ENCODE peak calls at places on chromosome 18, in eight cellular contexts. H, K, D, X, E, Q, O and G are unnamed samples.

GRCh38 chr18:10006261-10006903 is 92.6 kb downstream of the VAPA start:
- DNase-seq in H (peak; percentile 21), K (no peak), D (no peak), X (no peak), E (peak; percentile 29), Q (no peak), O (peak; percentile 56), G (peak; percentile 45)

GRCh38 chr18:3872651-3873050 is 422.7 kb downstream of the TGIF1 start:
- DNase-seq in H (no peak), K (no peak), D (no peak), X (no peak), E (no peak), Q (no peak), O (no peak), G (no peak)

GRCh38 chr18:47410139-47410538 is 158.7 kb upstream of the SKOR2 start:
- DNase-seq in H (no peak), K (no peak), D (no peak), X (no peak), E (no peak), Q (no peak), O (no peak), G (no peak)

GRCh38 chr18:10476430-10476829 is 22.0 kb downstream of the APCDD1 start:
- DNase-seq in H (no peak), K (no peak), D (no peak), X (no peak), E (no peak), Q (no peak), O (no peak), G (no peak)

GRCh38 chr18:21261352-21261751 is 19.3 kb downstream of the GREB1L start:
- DNase-seq in H (no peak), K (no peak), D (no peak), X (no peak), E (no peak), Q (no peak), O (no peak), G (no peak)

GRCh38 chr18:31500161-31500688 is 2.2 kb downstream of the DSG2 start:
- DNase-seq in H (no peak), K (no peak), D (no peak), X (no peak), E (no peak), Q (no peak), O (no peak), G (no peak)

GRCh38 chr18:48934708-48935432 is 15.9 kb downstream of the SMAD7 start:
- DNase-seq in H (peak; percentile 78), K (peak; percentile 47), D (no peak), X (no peak), E (peak; percentile 49), Q (no peak), O (no peak), G (no peak)

GRCh38 chr18:8890957-8891464 is 185.7 kb downstream of the MTCL1 start:
- DNase-seq in H (no peak), K (no peak), D (peak; percentile 68), X (no peak), E (peak; percentile 83), Q (peak; percentile 77), O (no peak), G (no peak)

GRCh38 chr18:24928479-24928878 is 423.5 kb downstream of the ZNF521 start:
- DNase-seq in H (no peak), K (no peak), D (no peak), X (no peak), E (no peak), Q (no peak), O (no peak), G (no peak)

GRCh38 chr18:48951448-48952286 is 902 bp upstream of the SMAD7 start:
- DNase-seq in H (peak; percentile 90), K (peak; percentile 86), D (no peak), X (peak; percentile 68), E (peak; percentile 91), Q (no peak), O (peak; percentile 89), G (peak; percentile 81)

GRCh38 chr18:38413202-38413601 is 847.6 kb upstream of the CELF4 start:
- DNase-seq in H (no peak), K (no peak), D (no peak), X (no peak), E (no peak), Q (no peak), O (no peak), G (no peak)

GRCh38 chr18:57029761-57030160 is 117.1 kb upstream of the BOD1L2 start:
- DNase-seq in H (no peak), K (no peak), D (no peak), X (no peak), E (no peak), Q (no peak), O (no peak), G (no peak)

GRCh38 chr18:25535495-25535894 is 183.5 kb upstream of the ZNF521 start:
- DNase-seq in H (no peak), K (no peak), D (no peak), X (no peak), E (no peak), Q (no peak), O (no peak), G (no peak)

GRCh38 chr18:62950246-62950645 is 234.9 kb downstream of the PHLPP1 start:
- DNase-seq in H (no peak), K (no peak), D (no peak), X (no peak), E (no peak), Q (no peak), O (no peak), G (no peak)

GRCh38 chr18:39523281-39523680 is 1957.7 kb upstream of the CELF4 start:
- DNase-seq in H (peak; percentile 22), K (no peak), D (peak; percentile 0), X (no peak), E (peak; percentile 57), Q (peak; percentile 40), O (no peak), G (no peak)

GRCh38 chr18:31274915-31275314 is 43.0 kb upstream of the DSG1 start:
- DNase-seq in H (no peak), K (peak; percentile 18), D (peak; percentile 4), X (peak; percentile 62), E (peak; percentile 30), Q (peak; percentile 66), O (peak; percentile 18), G (no peak)

GRCh38 chr18:49399003-49399402 is 61.4 kb downstream of the DYM start:
- DNase-seq in H (peak; percentile 24), K (no peak), D (no peak), X (no peak), E (peak; percentile 74), Q (no peak), O (no peak), G (peak; percentile 21)

DNA sequence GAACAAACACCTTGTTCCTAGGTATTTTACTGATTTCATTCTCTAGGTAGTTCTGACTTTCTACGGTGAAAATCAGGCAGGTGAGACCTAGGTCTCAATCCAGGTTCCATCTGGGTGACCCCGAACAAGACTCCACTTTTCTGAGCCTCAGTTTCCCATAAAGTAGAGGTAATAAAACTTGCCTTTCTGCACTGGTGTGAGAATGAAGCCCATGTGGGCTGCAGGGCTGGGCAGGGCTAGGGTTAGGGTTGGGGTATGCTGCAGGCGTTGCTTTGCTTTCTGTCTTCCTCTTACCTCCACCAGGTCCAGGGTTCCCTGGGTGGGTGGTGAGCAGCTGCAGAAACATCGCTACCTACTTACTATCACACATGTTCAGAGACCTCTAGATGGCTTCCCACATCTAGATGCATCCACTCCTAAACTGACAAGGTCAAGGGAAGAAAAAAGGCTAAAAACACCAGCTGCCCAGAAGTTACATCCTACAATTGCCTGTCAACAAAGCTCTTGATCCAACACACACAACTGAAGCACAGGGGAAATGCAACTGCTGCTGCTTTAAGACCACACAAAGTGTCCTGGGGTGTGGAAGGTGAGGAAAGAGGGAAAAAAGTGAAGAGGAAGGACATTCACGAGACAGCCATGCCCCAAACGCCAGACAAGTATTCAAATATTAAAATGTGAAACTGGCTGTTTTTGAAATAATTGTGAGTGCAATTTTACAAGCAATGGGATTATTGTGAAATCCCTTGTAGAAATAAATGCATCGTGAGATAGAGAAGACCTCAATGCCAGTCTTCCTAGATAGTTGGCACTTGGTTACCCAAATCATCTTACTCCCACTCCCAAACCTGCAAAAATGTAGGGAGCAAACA is 23.5 kb downstream of the MBP start:
- DNase-seq in H (no peak), K (no peak), D (no peak), X (no peak), E (no peak), Q (no peak), O (peak; percentile 14), G (peak; percentile 32)
- H3K4me3 ChIP-seq in H (no peak overlapping the region), K (no peak overlapping the region), D (no peak overlapping the region), X (no peak overlapping the region), E (no peak overlapping the region), Q (no peak overlapping the region), O (no peak overlapping the region), G (no peak overlapping the region)

DNA sequence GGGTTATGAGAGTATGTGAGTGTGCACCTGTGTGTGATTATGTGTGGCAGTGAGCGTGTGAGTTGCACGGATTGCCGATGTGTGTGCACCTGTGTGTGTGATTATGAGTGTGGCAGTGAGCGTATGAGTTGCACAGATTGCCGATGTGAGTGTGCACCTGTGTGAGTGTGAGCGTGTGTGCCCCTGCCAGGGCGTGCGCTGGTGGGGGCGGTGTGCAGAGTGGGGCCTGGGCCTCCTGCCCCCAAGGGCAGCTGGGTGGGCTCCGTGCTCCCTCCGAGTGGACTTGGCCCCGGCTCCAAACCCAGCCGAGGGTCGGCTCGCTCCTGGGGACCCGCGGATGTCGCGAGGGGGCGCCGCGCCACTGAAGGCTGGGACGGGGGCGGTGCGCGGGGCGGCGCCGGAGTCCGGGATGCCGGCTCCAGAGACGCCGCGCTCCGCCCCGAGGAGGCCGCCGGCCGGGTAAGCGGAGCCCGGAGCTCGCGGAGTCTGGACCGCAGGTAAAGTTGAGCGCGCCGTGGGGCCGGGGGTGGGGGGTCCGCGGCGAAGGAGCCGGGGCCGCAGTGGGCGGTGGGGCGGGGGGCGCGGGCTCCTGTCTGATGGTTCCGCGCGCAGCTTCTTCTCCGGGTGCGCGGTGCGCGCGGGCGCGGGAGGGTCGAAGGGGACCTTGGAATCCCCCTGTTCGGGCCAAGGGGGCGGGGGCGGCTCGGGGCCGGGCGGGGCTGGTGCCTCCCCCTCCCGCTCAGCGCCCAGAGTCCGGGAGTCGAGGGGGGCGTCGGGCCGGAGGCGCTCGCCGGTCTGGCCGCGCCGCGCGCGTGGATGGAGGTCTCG is at the start of gene KCNG2:
- DNase-seq in H (no peak), K (no peak), D (no peak), X (no peak), E (no peak), Q (no peak), O (no peak), G (no peak)
- TF ChIP-seq CTCF in H (no peak), K (no peak), D (peak; percentile 9), X (no peak), E (no peak), Q (no peak), O (no peak), G (no peak)

GRCh38 chr18:12947355-12948054 is at the start of gene SEH1L:
- DNase-seq in H (peak; percentile 100), K (peak; percentile 99), D (peak; percentile 61), X (peak; percentile 98), E (peak; percentile 98), Q (peak; percentile 93), O (peak; percentile 100), G (peak; percentile 99)
- TF ChIP-seq POLR2A in H (peak; percentile 80), K (peak; percentile 40), D (peak; percentile 54), X (peak; percentile 74), E (no peak), Q (peak; percentile 78), O (no peak), G (no peak)

DNA sequence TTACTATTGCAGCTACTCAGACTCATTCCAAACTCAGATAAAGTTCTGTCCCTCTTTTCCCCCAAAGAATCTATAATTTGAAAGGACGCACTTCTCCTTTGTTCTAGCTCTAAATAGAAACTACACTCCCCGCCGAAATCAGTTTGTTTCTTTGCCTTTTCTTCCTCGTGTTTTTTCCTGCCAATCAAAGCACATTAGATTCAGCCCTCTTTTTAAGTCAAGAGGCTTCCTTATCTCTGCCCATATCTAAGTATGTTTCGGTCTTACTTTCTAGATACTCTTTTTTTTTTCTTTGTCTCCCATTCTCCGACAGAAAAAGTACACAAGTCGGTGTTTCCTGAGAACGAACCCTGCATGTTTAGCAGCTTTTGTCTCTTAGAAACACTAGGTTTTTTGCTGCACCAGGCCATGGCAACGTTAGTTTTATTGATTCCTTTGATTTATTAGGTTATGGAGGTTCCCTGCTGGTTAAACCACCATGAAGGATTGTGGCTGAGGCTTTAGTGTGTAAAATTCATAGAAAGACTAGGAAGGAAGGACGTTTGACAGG is 9.5 kb upstream of the CD226 start:
- DNase-seq in H (no peak), K (no peak), D (no peak), X (no peak), E (no peak), Q (no peak), O (no peak), G (no peak)
- H3K4me3 ChIP-seq in H (no peak overlapping the region), K (no peak overlapping the region), D (no peak overlapping the region), X (no peak overlapping the region), E (no peak overlapping the region), Q (no peak overlapping the region), O (no peak overlapping the region), G (no peak overlapping the region)